ENCODE peak calls at places on chromosome 10, in seven cellular contexts. One of them, this sample, is unnamed.

GRCh38 chr10:133306097-133306476 is 2.6 kb downstream of the TUBGCP2 start:
- DNase-seq in A549: no peak
- DNase-seq in IMR-90: no peak
- DNase-seq in NB4: no peak
- DNase-seq in suprapubic skin: no peak
- DNase-seq in nephron progenitor cell: no peak
- DNase-seq in activated B cell treated with CpG ODN at 0.5 μM for 24 hours: no peak
- DNase-seq in this sample: no peak

GRCh38 chr10:123603130-123603529 is 63.0 kb upstream of the GPR26 start:
- DNase-seq in activated B cell treated with CpG ODN at 0.5 μM for 24 hours: no peak
- DNase-seq in NB4: no peak
- DNase-seq in suprapubic skin: peak; percentile 31
- DNase-seq in nephron progenitor cell: no peak
- DNase-seq in A549: no peak
- DNase-seq in IMR-90: no peak
- DNase-seq in this sample: no peak

GRCh38 chr10:126674741-126675515 is 4.4 kb upstream of the C10orf90 start:
- DNase-seq in activated B cell treated with CpG ODN at 0.5 μM for 24 hours: no peak
- DNase-seq in A549: no peak
- DNase-seq in nephron progenitor cell: no peak
- DNase-seq in NB4: no peak
- DNase-seq in IMR-90: no peak
- DNase-seq in suprapubic skin: no peak
- DNase-seq in this sample: no peak

GRCh38 chr10:1210667-1211066 is 154.5 kb downstream of the WDR37 start:
- DNase-seq in IMR-90: no peak
- DNase-seq in NB4: no peak
- DNase-seq in activated B cell treated with CpG ODN at 0.5 μM for 24 hours: peak; percentile 4
- DNase-seq in suprapubic skin: no peak
- DNase-seq in nephron progenitor cell: no peak
- DNase-seq in A549: no peak
- DNase-seq in this sample: no peak

GRCh38 chr10:71604324-71605018 is 115.1 kb downstream of the C10orf105 start:
- DNase-seq in IMR-90: no peak
- DNase-seq in nephron progenitor cell: no peak
- DNase-seq in activated B cell treated with CpG ODN at 0.5 μM for 24 hours: no peak
- DNase-seq in suprapubic skin: no peak
- DNase-seq in A549: no peak
- DNase-seq in NB4: no peak
- DNase-seq in this sample: no peak

GRCh38 chr10:86724445-86724844 is 32.0 kb upstream of the BMPR1A start:
- DNase-seq in activated B cell treated with CpG ODN at 0.5 μM for 24 hours: no peak
- DNase-seq in IMR-90: no peak
- DNase-seq in nephron progenitor cell: no peak
- DNase-seq in A549: no peak
- DNase-seq in NB4: no peak
- DNase-seq in suprapubic skin: no peak
- DNase-seq in this sample: no peak

GRCh38 chr10:118571123-118571522 is 24.3 kb downstream of the PRLHR start:
- DNase-seq in suprapubic skin: no peak
- DNase-seq in IMR-90: no peak
- DNase-seq in NB4: no peak
- DNase-seq in nephron progenitor cell: no peak
- DNase-seq in A549: no peak
- DNase-seq in activated B cell treated with CpG ODN at 0.5 μM for 24 hours: no peak
- DNase-seq in this sample: no peak

GRCh38 chr10:86668297-86669165 is at the start of gene LDB3:
- DNase-seq in A549: no peak
- DNase-seq in IMR-90: peak; percentile 73
- DNase-seq in suprapubic skin: no peak
- DNase-seq in activated B cell treated with CpG ODN at 0.5 μM for 24 hours: no peak
- DNase-seq in nephron progenitor cell: peak; percentile 53
- DNase-seq in NB4: peak; percentile 91
- DNase-seq in this sample: no peak

GRCh38 chr10:85045046-85045445 is 716.7 kb downstream of the CCSER2 start:
- DNase-seq in nephron progenitor cell: no peak
- DNase-seq in A549: no peak
- DNase-seq in suprapubic skin: no peak
- DNase-seq in activated B cell treated with CpG ODN at 0.5 μM for 24 hours: no peak
- DNase-seq in IMR-90: no peak
- DNase-seq in NB4: no peak
- DNase-seq in this sample: no peak

GRCh38 chr10:44650576-44651394 is 260.4 kb upstream of the TMEM72 start:
- DNase-seq in A549: no peak
- DNase-seq in IMR-90: no peak
- DNase-seq in nephron progenitor cell: no peak
- DNase-seq in suprapubic skin: no peak
- DNase-seq in activated B cell treated with CpG ODN at 0.5 μM for 24 hours: no peak
- DNase-seq in NB4: no peak
- DNase-seq in this sample: no peak

GRCh38 chr10:132523561-132524442 is 13.8 kb upstream of the INPP5A start:
- DNase-seq in activated B cell treated with CpG ODN at 0.5 μM for 24 hours: peak; percentile 11
- DNase-seq in nephron progenitor cell: no peak
- DNase-seq in IMR-90: no peak
- DNase-seq in NB4: no peak
- DNase-seq in A549: no peak
- DNase-seq in suprapubic skin: peak; percentile 71
- DNase-seq in this sample: no peak

GRCh38 chr10:129104266-129105045 is 362.6 kb upstream of the MGMT start:
- DNase-seq in suprapubic skin: no peak
- DNase-seq in activated B cell treated with CpG ODN at 0.5 μM for 24 hours: no peak
- DNase-seq in nephron progenitor cell: no peak
- DNase-seq in IMR-90: peak; percentile 4
- DNase-seq in A549: no peak
- DNase-seq in NB4: no peak
- DNase-seq in this sample: no peak

GRCh38 chr10:69738071-69738470 is 63.6 kb upstream of the COL13A1 start:
- DNase-seq in nephron progenitor cell: no peak
- DNase-seq in IMR-90: no peak
- DNase-seq in activated B cell treated with CpG ODN at 0.5 μM for 24 hours: no peak
- DNase-seq in A549: no peak
- DNase-seq in NB4: no peak
- DNase-seq in suprapubic skin: no peak
- DNase-seq in this sample: no peak

GRCh38 chr10:69739561-69739960 is 62.1 kb upstream of the COL13A1 start:
- DNase-seq in activated B cell treated with CpG ODN at 0.5 μM for 24 hours: no peak
- DNase-seq in A549: no peak
- DNase-seq in nephron progenitor cell: no peak
- DNase-seq in suprapubic skin: no peak
- DNase-seq in NB4: no peak
- DNase-seq in IMR-90: no peak
- DNase-seq in this sample: no peak

GRCh38 chr10:69736866-69737641 is 64.7 kb upstream of the COL13A1 start:
- DNase-seq in nephron progenitor cell: no peak
- DNase-seq in A549: no peak
- DNase-seq in IMR-90: no peak
- DNase-seq in NB4: no peak
- DNase-seq in suprapubic skin: no peak
- DNase-seq in activated B cell treated with CpG ODN at 0.5 μM for 24 hours: no peak
- DNase-seq in this sample: no peak

GRCh38 chr10:69741252-69741651 is 60.5 kb upstream of the COL13A1 start:
- DNase-seq in A549: no peak
- DNase-seq in nephron progenitor cell: no peak
- DNase-seq in NB4: no peak
- DNase-seq in suprapubic skin: no peak
- DNase-seq in IMR-90: no peak
- DNase-seq in activated B cell treated with CpG ODN at 0.5 μM for 24 hours: no peak
- DNase-seq in this sample: no peak

DNA sequence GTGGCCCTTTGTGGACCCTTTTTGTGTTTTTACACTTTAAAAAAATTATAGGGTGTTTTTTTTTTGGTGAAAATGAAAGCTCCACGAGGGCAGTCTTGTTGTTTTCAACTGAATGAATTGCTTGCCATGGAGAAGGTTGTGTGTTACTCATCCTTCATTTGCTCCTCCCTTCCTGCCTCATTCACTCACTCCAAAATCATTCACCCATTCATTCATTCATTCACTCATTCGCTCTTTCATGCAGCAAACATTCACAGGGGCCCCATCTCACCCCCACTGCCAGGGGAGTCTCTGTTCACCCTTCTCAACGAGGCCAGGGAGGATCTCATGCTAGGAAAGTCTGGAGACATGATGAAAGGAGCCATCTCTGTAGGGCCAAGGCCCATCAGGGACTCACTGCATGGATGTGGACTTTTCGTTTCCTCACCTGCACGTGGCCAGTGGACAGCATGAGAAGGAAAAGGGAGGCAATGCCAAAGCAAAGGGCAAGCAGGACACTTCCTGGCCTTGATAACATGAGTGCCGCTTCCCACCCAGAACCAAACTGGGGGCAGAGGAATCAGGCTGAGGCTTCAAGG is 62.8 kb upstream of the COL13A1 start:
- DNase-seq in nephron progenitor cell: no peak
- DNase-seq in activated B cell treated with CpG ODN at 0.5 μM for 24 hours: no peak
- DNase-seq in NB4: no peak
- DNase-seq in suprapubic skin: no peak
- DNase-seq in A549: no peak
- DNase-seq in IMR-90: no peak
- DNase-seq in this sample: no peak
- TF ChIP-seq CTCF in nephron progenitor cell: no peak
- TF ChIP-seq CTCF in activated B cell treated with CpG ODN at 0.5 μM for 24 hours: no peak
- TF ChIP-seq CTCF in NB4: no peak
- TF ChIP-seq CTCF in suprapubic skin: no peak
- TF ChIP-seq CTCF in A549: no peak
- TF ChIP-seq CTCF in IMR-90: no peak
- TF ChIP-seq CTCF in this sample: no peak

GRCh38 chr10:111707066-111707465 is 476.5 kb downstream of the GPAM start:
- DNase-seq in nephron progenitor cell: no peak
- DNase-seq in IMR-90: no peak
- DNase-seq in A549: no peak
- DNase-seq in suprapubic skin: no peak
- DNase-seq in NB4: no peak
- DNase-seq in activated B cell treated with CpG ODN at 0.5 μM for 24 hours: no peak
- DNase-seq in this sample: no peak
- TF ChIP-seq CTCF in nephron progenitor cell: no peak
- TF ChIP-seq CTCF in IMR-90: no peak
- TF ChIP-seq CTCF in A549: no peak
- TF ChIP-seq CTCF in suprapubic skin: no peak
- TF ChIP-seq CTCF in NB4: no peak
- TF ChIP-seq CTCF in activated B cell treated with CpG ODN at 0.5 μM for 24 hours: no peak
- TF ChIP-seq CTCF in this sample: no peak

GRCh38 chr10:55629792-55630490 is 731.1 kb downstream of the ZWINT start:
- DNase-seq in suprapubic skin: no peak
- DNase-seq in IMR-90: peak; percentile 4
- DNase-seq in nephron progenitor cell: peak; percentile 65
- DNase-seq in NB4: no peak
- DNase-seq in activated B cell treated with CpG ODN at 0.5 μM for 24 hours: no peak
- DNase-seq in A549: peak; percentile 15
- DNase-seq in this sample: no peak
- TF ChIP-seq CTCF in suprapubic skin: peak; percentile 19
- TF ChIP-seq CTCF in IMR-90: peak; percentile 27
- TF ChIP-seq CTCF in nephron progenitor cell: peak; percentile 78
- TF ChIP-seq CTCF in NB4: no peak
- TF ChIP-seq CTCF in activated B cell treated with CpG ODN at 0.5 μM for 24 hours: no peak
- TF ChIP-seq CTCF in A549: peak; percentile 41
- TF ChIP-seq CTCF in this sample: no peak

GRCh38 chr10:58712982-58713381 is 200.3 kb downstream of the BICC1 start:
- DNase-seq in NB4: no peak
- DNase-seq in suprapubic skin: no peak
- DNase-seq in IMR-90: no peak
- DNase-seq in activated B cell treated with CpG ODN at 0.5 μM for 24 hours: no peak
- DNase-seq in A549: no peak
- DNase-seq in nephron progenitor cell: no peak
- DNase-seq in this sample: no peak
- TF ChIP-seq CTCF in NB4: no peak
- TF ChIP-seq CTCF in suprapubic skin: no peak
- TF ChIP-seq CTCF in IMR-90: peak; percentile 25
- TF ChIP-seq CTCF in activated B cell treated with CpG ODN at 0.5 μM for 24 hours: no peak
- TF ChIP-seq CTCF in A549: peak; percentile 19
- TF ChIP-seq CTCF in nephron progenitor cell: no peak
- TF ChIP-seq CTCF in this sample: no peak

GRCh38 chr10:7826971-7827370 is 8.7 kb downstream of the TAF3 start:
- DNase-seq in activated B cell treated with CpG ODN at 0.5 μM for 24 hours: no peak
- DNase-seq in NB4: peak; percentile 3
- DNase-seq in suprapubic skin: no peak
- DNase-seq in IMR-90: peak; percentile 74
- DNase-seq in A549: peak; percentile 55
- DNase-seq in nephron progenitor cell: no peak
- DNase-seq in this sample: no peak
- TF ChIP-seq CTCF in activated B cell treated with CpG ODN at 0.5 μM for 24 hours: no peak
- TF ChIP-seq CTCF in NB4: no peak
- TF ChIP-seq CTCF in suprapubic skin: no peak
- TF ChIP-seq CTCF in IMR-90: peak; percentile 21
- TF ChIP-seq CTCF in A549: no peak
- TF ChIP-seq CTCF in nephron progenitor cell: no peak
- TF ChIP-seq CTCF in this sample: no peak

GRCh38 chr10:31350891-31351290 is 31.9 kb downstream of the ZEB1 start:
- DNase-seq in IMR-90: no peak
- DNase-seq in NB4: no peak
- DNase-seq in suprapubic skin: no peak
- DNase-seq in nephron progenitor cell: no peak
- DNase-seq in A549: no peak
- DNase-seq in activated B cell treated with CpG ODN at 0.5 μM for 24 hours: no peak
- DNase-seq in this sample: no peak

GRCh38 chr10:31347705-31348104 is 28.7 kb downstream of the ZEB1 start:
- DNase-seq in A549: no peak
- DNase-seq in NB4: no peak
- DNase-seq in suprapubic skin: no peak
- DNase-seq in activated B cell treated with CpG ODN at 0.5 μM for 24 hours: no peak
- DNase-seq in IMR-90: no peak
- DNase-seq in nephron progenitor cell: no peak
- DNase-seq in this sample: no peak

GRCh38 chr10:31358688-31359330 is 39.8 kb downstream of the ZEB1 start:
- DNase-seq in activated B cell treated with CpG ODN at 0.5 μM for 24 hours: no peak
- DNase-seq in suprapubic skin: no peak
- DNase-seq in IMR-90: peak; percentile 52
- DNase-seq in A549: no peak
- DNase-seq in nephron progenitor cell: no peak
- DNase-seq in NB4: no peak
- DNase-seq in this sample: no peak

GRCh38 chr10:31352436-31353226 is 33.6 kb downstream of the ZEB1 start:
- DNase-seq in suprapubic skin: no peak
- DNase-seq in A549: no peak
- DNase-seq in activated B cell treated with CpG ODN at 0.5 μM for 24 hours: no peak
- DNase-seq in IMR-90: no peak
- DNase-seq in nephron progenitor cell: no peak
- DNase-seq in NB4: no peak
- DNase-seq in this sample: no peak

GRCh38 chr10:31353574-31353973 is 34.6 kb downstream of the ZEB1 start:
- DNase-seq in nephron progenitor cell: no peak
- DNase-seq in suprapubic skin: no peak
- DNase-seq in NB4: peak; percentile 57
- DNase-seq in A549: peak; percentile 43
- DNase-seq in IMR-90: peak; percentile 76
- DNase-seq in activated B cell treated with CpG ODN at 0.5 μM for 24 hours: no peak
- DNase-seq in this sample: no peak
- TF ChIP-seq CTCF in nephron progenitor cell: no peak
- TF ChIP-seq CTCF in suprapubic skin: no peak
- TF ChIP-seq CTCF in NB4: no peak
- TF ChIP-seq CTCF in A549: no peak
- TF ChIP-seq CTCF in IMR-90: no peak
- TF ChIP-seq CTCF in activated B cell treated with CpG ODN at 0.5 μM for 24 hours: no peak
- TF ChIP-seq CTCF in this sample: no peak

This sample was measured in natural killer cell.